ENCODE peak calls at places on chromosome X, in four cellular contexts. One of them, this sample, is unnamed.

GRCh38 chrX:118552501-118552900 is 56.9 kb downstream of the DOCK11 start:
- DNase-seq in vagina: no peak
- DNase-seq in tibial nerve: no peak
- DNase-seq in iPS DF 6.9: no peak
- DNase-seq in this sample: peak; percentile 61

GRCh38 chrX:139720136-139720535 is 12.2 kb upstream of the MCF2 start:
- DNase-seq in vagina: no peak
- DNase-seq in tibial nerve: no peak
- DNase-seq in iPS DF 6.9: peak; percentile 25
- DNase-seq in this sample: no peak

GRCh38 chrX:131812847-131813825 is 210.0 kb upstream of the STK26 start:
- DNase-seq in vagina: no peak
- DNase-seq in tibial nerve: no peak
- DNase-seq in iPS DF 6.9: no peak
- DNase-seq in this sample: no peak

GRCh38 chrX:33132569-33132968 is 78.8 kb downstream of the DMD start:
- DNase-seq in vagina: no peak
- DNase-seq in tibial nerve: no peak
- DNase-seq in iPS DF 6.9: no peak
- DNase-seq in this sample: no peak

GRCh38 chrX:43707812-43708548 is 51.9 kb downstream of the MAOA start:
- DNase-seq in vagina: no peak
- DNase-seq in tibial nerve: peak; percentile 19
- DNase-seq in iPS DF 6.9: no peak
- DNase-seq in this sample: no peak

GRCh38 chrX:100687128-100687527 is 43.1 kb downstream of the SRPX2 start:
- DNase-seq in vagina: no peak
- DNase-seq in tibial nerve: no peak
- DNase-seq in iPS DF 6.9: no peak
- DNase-seq in this sample: no peak

GRCh38 chrX:148310402-148311200 is 189.8 kb upstream of the AFF2 start:
- DNase-seq in vagina: no peak
- DNase-seq in tibial nerve: no peak
- DNase-seq in iPS DF 6.9: no peak
- DNase-seq in this sample: no peak

GRCh38 chrX:20913760-20914159 is 460.5 kb upstream of the CNKSR2 start:
- DNase-seq in vagina: no peak
- DNase-seq in tibial nerve: no peak
- DNase-seq in iPS DF 6.9: peak; percentile 1
- DNase-seq in this sample: no peak

GRCh38 chrX:40947276-40947675 is 138.0 kb upstream of the USP9X start:
- DNase-seq in vagina: no peak
- DNase-seq in tibial nerve: no peak
- DNase-seq in iPS DF 6.9: no peak
- DNase-seq in this sample: no peak

GRCh38 chrX:103517246-103517645 is 2.0 kb downstream of the RAB40A start:
- DNase-seq in vagina: no peak
- DNase-seq in tibial nerve: no peak
- DNase-seq in iPS DF 6.9: no peak
- DNase-seq in this sample: no peak

GRCh38 chrX:151713859-151714258 is 2.0 kb upstream of the FATE1 start:
- DNase-seq in vagina: no peak
- DNase-seq in tibial nerve: no peak
- DNase-seq in iPS DF 6.9: no peak
- DNase-seq in this sample: no peak

GRCh38 chrX:129359269-129359668 is 164.0 kb downstream of the SMARCA1 start:
- DNase-seq in vagina: no peak
- DNase-seq in tibial nerve: no peak
- DNase-seq in iPS DF 6.9: no peak
- DNase-seq in this sample: no peak

GRCh38 chrX:39204945-39205344 is 403.7 kb downstream of the MID1IP1 start:
- DNase-seq in vagina: no peak
- DNase-seq in tibial nerve: no peak
- DNase-seq in iPS DF 6.9: no peak
- DNase-seq in this sample: no peak

GRCh38 chrX:150581093-150581775 is 12.8 kb downstream of the MTM1 start:
- DNase-seq in vagina: no peak
- DNase-seq in tibial nerve: no peak
- DNase-seq in iPS DF 6.9: no peak
- DNase-seq in this sample: no peak

GRCh38 chrX:49844622-49845021 is 15.5 kb downstream of the PAGE4 start:
- DNase-seq in vagina: no peak
- DNase-seq in tibial nerve: no peak
- DNase-seq in iPS DF 6.9: no peak
- DNase-seq in this sample: no peak

GRCh38 chrX:144333429-144333828 is 449.6 kb downstream of the UBE2NL start:
- DNase-seq in vagina: no peak
- DNase-seq in tibial nerve: no peak
- DNase-seq in iPS DF 6.9: no peak
- DNase-seq in this sample: no peak

GRCh38 chrX:51955200-51955599 is 61.8 kb downstream of the MAGED1 start:
- DNase-seq in vagina: no peak
- DNase-seq in tibial nerve: no peak
- DNase-seq in iPS DF 6.9: no peak
- DNase-seq in this sample: no peak

GRCh38 chrX:136780241-136780640 is 491 bp downstream of the ARHGEF6 start:
- DNase-seq in vagina: no peak
- DNase-seq in tibial nerve: no peak
- DNase-seq in iPS DF 6.9: no peak
- DNase-seq in this sample: no peak

GRCh38 chrX:67622053-67622452 is 78.2 kb downstream of the AR start:
- DNase-seq in vagina: no peak
- DNase-seq in tibial nerve: no peak
- DNase-seq in iPS DF 6.9: no peak
- DNase-seq in this sample: no peak

GRCh38 chrX:19554786-19555185 is 39.5 kb upstream of the MAP3K15 start:
- DNase-seq in vagina: no peak
- DNase-seq in tibial nerve: no peak
- DNase-seq in iPS DF 6.9: no peak
- DNase-seq in this sample: no peak

GRCh38 chrX:110671068-110671803 is 124.4 kb downstream of the CHRDL1 start:
- DNase-seq in vagina: no peak
- DNase-seq in tibial nerve: no peak
- DNase-seq in iPS DF 6.9: no peak
- DNase-seq in this sample: no peak

GRCh38 chrX:105126201-105126600 is 94.3 kb downstream of the TEX13A start:
- DNase-seq in vagina: no peak
- DNase-seq in tibial nerve: no peak
- DNase-seq in iPS DF 6.9: no peak
- DNase-seq in this sample: no peak

GRCh38 chrX:19924285-19924684 is 36.9 kb upstream of the SH3KBP1 start:
- DNase-seq in vagina: peak; percentile 42
- DNase-seq in tibial nerve: no peak
- DNase-seq in iPS DF 6.9: no peak
- DNase-seq in this sample: peak; percentile 36

GRCh38 chrX:130171446-130172126 is at the start of gene RAB33A:
- DNase-seq in vagina: no peak
- DNase-seq in tibial nerve: no peak
- DNase-seq in iPS DF 6.9: no peak
- DNase-seq in this sample: no peak

GRCh38 chrX:38796926-38797325 is 4.3 kb upstream of the MID1IP1 start:
- DNase-seq in vagina: no peak
- DNase-seq in tibial nerve: no peak
- DNase-seq in iPS DF 6.9: no peak
- DNase-seq in this sample: no peak

GRCh38 chrX:19906293-19906692 is 18.9 kb upstream of the SH3KBP1 start:
- DNase-seq in vagina: no peak
- DNase-seq in tibial nerve: no peak
- DNase-seq in iPS DF 6.9: no peak
- DNase-seq in this sample: no peak

GRCh38 chrX:81874807-81875206 is 672.9 kb downstream of the SH3BGRL start:
- DNase-seq in vagina: no peak
- DNase-seq in tibial nerve: no peak
- DNase-seq in iPS DF 6.9: no peak
- DNase-seq in this sample: no peak
- H3K9me3 ChIP-seq in vagina: no peaks in the 10 kb centered on the region
- H3K9me3 ChIP-seq in tibial nerve: no peaks in the 10 kb centered on the region
- H3K9me3 ChIP-seq in iPS DF 6.9: peaks cover 2% of the 10 kb centered on the region
- H3K9me3 ChIP-seq in this sample: no peaks in the 10 kb centered on the region

GRCh38 chrX:149515954-149516602 is 11.0 kb upstream of the IDS start:
- DNase-seq in vagina: no peak
- DNase-seq in tibial nerve: no peak
- DNase-seq in iPS DF 6.9: no peak
- DNase-seq in this sample: no peak

GRCh38 chrX:149510386-149510785 is 5.3 kb upstream of the IDS start:
- DNase-seq in vagina: no peak
- DNase-seq in tibial nerve: no peak
- DNase-seq in iPS DF 6.9: no peak
- DNase-seq in this sample: no peak

GRCh38 chrX:149511081-149511480 is 6.0 kb upstream of the IDS start:
- DNase-seq in vagina: no peak
- DNase-seq in tibial nerve: no peak
- DNase-seq in iPS DF 6.9: no peak
- DNase-seq in this sample: no peak

GRCh38 chrX:149513713-149514427 is 8.8 kb upstream of the IDS start:
- DNase-seq in vagina: no peak
- DNase-seq in tibial nerve: no peak
- DNase-seq in iPS DF 6.9: no peak
- DNase-seq in this sample: no peak

GRCh38 chrX:149512225-149512885 is 7.2 kb upstream of the IDS start:
- DNase-seq in vagina: no peak
- DNase-seq in tibial nerve: no peak
- DNase-seq in iPS DF 6.9: no peak
- DNase-seq in this sample: no peak
- H3K9me3 ChIP-seq in vagina: no peaks in the 10 kb centered on the region
- H3K9me3 ChIP-seq in tibial nerve: no peaks in the 10 kb centered on the region
- H3K9me3 ChIP-seq in iPS DF 6.9: no peaks in the 10 kb centered on the region
- H3K9me3 ChIP-seq in this sample: no peaks in the 10 kb centered on the region

DNA sequence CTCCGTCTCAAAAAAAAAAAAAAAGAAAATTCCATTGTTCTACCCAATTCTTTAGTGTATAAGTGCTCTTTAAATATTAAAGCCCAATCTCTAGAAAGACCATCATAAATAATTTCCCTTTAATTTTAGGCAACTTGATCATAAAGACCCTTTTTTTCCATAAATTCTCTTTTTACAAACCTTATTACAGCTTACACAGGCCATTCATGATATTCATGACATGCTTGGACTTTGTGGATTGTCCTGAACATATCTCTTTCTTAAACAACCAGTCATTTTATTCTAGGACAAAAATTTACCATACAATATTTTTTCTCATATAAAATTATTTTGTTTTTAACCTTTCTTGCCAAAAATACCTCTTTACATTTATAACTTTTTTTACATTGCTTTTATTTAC is 30.5 kb downstream of the TLR8 start:
- DNase-seq in vagina: no peak
- DNase-seq in tibial nerve: no peak
- DNase-seq in iPS DF 6.9: no peak
- DNase-seq in this sample: no peak
- H3K9me3 ChIP-seq in vagina: no peaks in the 10 kb centered on the region
- H3K9me3 ChIP-seq in tibial nerve: no peaks in the 10 kb centered on the region
- H3K9me3 ChIP-seq in iPS DF 6.9: no peaks in the 10 kb centered on the region
- H3K9me3 ChIP-seq in this sample: no peaks in the 10 kb centered on the region

GRCh38 chrX:143306991-143307965 is 210.0 kb downstream of the SPANXN3 start:
- DNase-seq in vagina: no peak
- DNase-seq in tibial nerve: no peak
- DNase-seq in iPS DF 6.9: no peak
- DNase-seq in this sample: no peak

GRCh38 chrX:143298663-143299241 is 218.5 kb downstream of the SPANXN3 start:
- DNase-seq in vagina: no peak
- DNase-seq in tibial nerve: no peak
- DNase-seq in iPS DF 6.9: no peak
- DNase-seq in this sample: no peak

DNA sequence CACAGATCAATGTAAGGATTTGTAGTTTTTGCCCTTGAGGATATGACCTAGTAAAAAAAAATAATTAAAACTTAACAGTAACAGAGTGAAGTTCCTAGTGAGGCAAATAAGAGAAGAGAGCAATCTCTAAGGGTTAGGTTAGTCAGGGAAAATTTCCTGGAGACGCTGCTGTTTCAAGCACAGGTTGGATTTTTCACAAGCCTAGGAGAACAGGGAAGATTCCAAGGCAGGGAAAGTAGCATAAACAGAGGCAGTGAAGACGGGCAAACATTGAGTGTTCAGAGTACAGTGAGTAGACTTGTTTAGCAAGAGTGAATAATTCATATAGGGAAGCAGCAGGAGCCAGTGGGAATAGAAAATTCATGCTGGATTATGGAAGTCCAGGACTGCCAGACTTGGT is 212.8 kb downstream of the SPANXN3 start:
- DNase-seq in vagina: no peak
- DNase-seq in tibial nerve: no peak
- DNase-seq in iPS DF 6.9: no peak
- DNase-seq in this sample: no peak
- H3K9me3 ChIP-seq in vagina: no peaks in the 10 kb centered on the region
- H3K9me3 ChIP-seq in tibial nerve: no peaks in the 10 kb centered on the region
- H3K9me3 ChIP-seq in iPS DF 6.9: no peaks in the 10 kb centered on the region
- H3K9me3 ChIP-seq in this sample: no peaks in the 10 kb centered on the region

DNA sequence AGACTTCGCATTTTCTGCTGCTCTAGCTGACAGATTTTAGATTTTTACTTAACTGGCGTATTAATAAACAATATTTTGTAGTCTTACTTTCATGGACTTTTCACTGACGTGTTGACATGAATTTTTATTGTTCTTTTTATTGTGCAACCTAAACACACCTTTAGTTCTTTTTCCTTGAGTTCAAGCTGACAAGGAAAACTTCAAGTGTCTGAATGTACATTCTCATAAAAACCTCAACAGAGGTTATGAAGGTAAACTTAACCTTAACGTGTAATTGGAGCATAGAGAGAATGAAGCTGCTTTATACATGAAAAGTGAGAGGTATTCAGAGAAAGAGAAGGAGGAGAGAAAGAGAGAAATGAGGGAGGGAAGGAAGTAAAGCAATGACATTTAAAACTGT is 364.3 kb upstream of the CT83 start:
- DNase-seq in vagina: no peak
- DNase-seq in tibial nerve: no peak
- DNase-seq in iPS DF 6.9: no peak
- DNase-seq in this sample: no peak
- H3K9me3 ChIP-seq in vagina: no peaks in the 10 kb centered on the region
- H3K9me3 ChIP-seq in tibial nerve: no peaks in the 10 kb centered on the region
- H3K9me3 ChIP-seq in iPS DF 6.9: no peaks in the 10 kb centered on the region
- H3K9me3 ChIP-seq in this sample: no peaks in the 10 kb centered on the region

GRCh38 chrX:500481-501010 is 113.8 kb upstream of the PPP2R3B start:
- DNase-seq in vagina: no peak
- DNase-seq in tibial nerve: no peak
- DNase-seq in iPS DF 6.9: no peak
- DNase-seq in this sample: no peak
- H3K9me3 ChIP-seq in vagina: no peaks in the 10 kb centered on the region
- H3K9me3 ChIP-seq in tibial nerve: no peaks in the 10 kb centered on the region
- H3K9me3 ChIP-seq in iPS DF 6.9: no peaks in the 10 kb centered on the region
- H3K9me3 ChIP-seq in this sample: no peaks in the 10 kb centered on the region

GRCh38 chrX:662126-662525 is 31.5 kb downstream of the SHOX start:
- DNase-seq in vagina: no peak
- DNase-seq in tibial nerve: peak; percentile 1
- DNase-seq in iPS DF 6.9: no peak
- DNase-seq in this sample: no peak
- H3K9me3 ChIP-seq in vagina: no peaks in the 10 kb centered on the region
- H3K9me3 ChIP-seq in tibial nerve: no peaks in the 10 kb centered on the region
- H3K9me3 ChIP-seq in iPS DF 6.9: no peaks in the 10 kb centered on the region
- H3K9me3 ChIP-seq in this sample: no peaks in the 10 kb centered on the region

GRCh38 chrX:13066391-13066790 is 22.0 kb upstream of the FAM9C start:
- DNase-seq in vagina: no peak
- DNase-seq in tibial nerve: no peak
- DNase-seq in iPS DF 6.9: no peak
- DNase-seq in this sample: no peak
- H3K9me3 ChIP-seq in vagina: no peaks in the 10 kb centered on the region
- H3K9me3 ChIP-seq in tibial nerve: no peaks in the 10 kb centered on the region
- H3K9me3 ChIP-seq in iPS DF 6.9: no peaks in the 10 kb centered on the region
- H3K9me3 ChIP-seq in this sample: no peaks in the 10 kb centered on the region

This sample was measured in upper lobe of left lung.